ENCODE peak calls at places on chromosomes 3 and 15, in nine cellular contexts. C, F, O, L, U, I, S, Y and T are unnamed samples. For H3K27me3, the result is how much of the 10 kb centered on the place peaks cover.

GRCh38 chr3:60841355-60841754 is 409.9 kb downstream of the FHIT start:
- DNase-seq in C (peak), F (peak), O (no peak), L (no peak), U (no peak), I (no peak), S (no peak), Y (no peak), T (peak)

GRCh38 chr3:164451083-164451910 is 627.0 kb downstream of the SI start:
- DNase-seq in C (no peak), F (no peak), O (peak), L (peak), U (no peak), I (no peak), S (peak), Y (no peak), T (peak)

GRCh38 chr3:44562147-44562546 is 7.2 kb downstream of the ZKSCAN7 start:
- DNase-seq in C (no peak), F (no peak), O (no peak), L (no peak), U (no peak), I (no peak), S (no peak), Y (no peak), T (no peak)

GRCh38 chr3:141708367-141708766 is 29.7 kb upstream of the RNF7 start:
- DNase-seq in C (no peak), F (no peak), O (no peak), L (no peak), U (peak), I (no peak), S (no peak), Y (no peak), T (no peak)

GRCh38 chr3:12588674-12589054 is 31.8 kb downstream of the MKRN2 start:
- DNase-seq in C (no peak), F (no peak), O (no peak), L (no peak), U (no peak), I (no peak), S (no peak), Y (no peak), T (no peak)

GRCh38 chr15:64333986-64334385 is 22.0 kb downstream of the CSNK1G1 start:
- DNase-seq in C (no peak), F (no peak), O (no peak), L (no peak), U (peak), I (no peak), S (no peak), Y (no peak), T (no peak)

GRCh38 chr3:183883291-183884096 is 1.2 kb downstream of the PARL start:
- DNase-seq in C (no peak), F (no peak), O (no peak), L (no peak), U (no peak), I (no peak), S (no peak), Y (peak), T (no peak)

GRCh38 chr15:25846377-25846776 is 16.8 kb downstream of the ATP10A start:
- DNase-seq in C (no peak), F (no peak), O (no peak), L (no peak), U (no peak), I (no peak), S (no peak), Y (no peak), T (no peak)

GRCh38 chr3:152943645-152944044 is 108.7 kb downstream of the P2RY1 start:
- DNase-seq in C (peak), F (no peak), O (no peak), L (no peak), U (no peak), I (no peak), S (no peak), Y (peak), T (no peak)

GRCh38 chr3:24591661-24592555 is 97.3 kb upstream of the THRB start:
- DNase-seq in C (peak), F (no peak), O (no peak), L (no peak), U (no peak), I (no peak), S (no peak), Y (no peak), T (peak)

GRCh38 chr3:158770254-158771017 is 31.4 kb upstream of the MFSD1 start:
- DNase-seq in C (peak), F (no peak), O (no peak), L (no peak), U (peak), I (no peak), S (no peak), Y (peak), T (peak)

GRCh38 chr3:18740631-18741583 is 315.8 kb upstream of the SATB1 start:
- DNase-seq in C (no peak), F (no peak), O (no peak), L (no peak), U (no peak), I (peak), S (no peak), Y (no peak), T (no peak)

GRCh38 chr3:104908761-104909160 is 457.9 kb upstream of the ALCAM start:
- DNase-seq in C (peak), F (no peak), O (no peak), L (no peak), U (no peak), I (no peak), S (no peak), Y (no peak), T (peak)

GRCh38 chr3:172147113-172147818 is 107.9 kb downstream of the FNDC3B start:
- DNase-seq in C (no peak), F (no peak), O (no peak), L (no peak), U (no peak), I (no peak), S (no peak), Y (no peak), T (no peak)

GRCh38 chr15:65829150-65829764 is 37.2 kb upstream of the DENND4A start:
- DNase-seq in C (peak), F (peak), O (no peak), L (no peak), U (peak), I (no peak), S (no peak), Y (peak), T (no peak)
- TF ChIP-seq CTCF in C (peak), F (peak), O (peak), L (no peak), U (peak), I (peak), S (no peak), Y (peak), T (peak)

GRCh38 chr3:128788268-128788869 is 62.4 kb downstream of the RAB7A start:
- DNase-seq in C (no peak), F (no peak), O (no peak), L (no peak), U (no peak), I (no peak), S (no peak), Y (no peak), T (no peak)
- H3K27ac ChIP-seq in C (peak), F (no peak), O (no peak), L (no peak), U (no peak), I (peak), S (no peak), Y (no peak), T (no peak)

GRCh38 chr15:62164500-62165028 is 521 bp downstream of the C2CD4B start:
- DNase-seq in C (no peak), F (no peak), O (no peak), L (no peak), U (no peak), I (no peak), S (no peak), Y (no peak), T (no peak)
- H3K27me3 ChIP-seq in C (under half), F (under half), O (under half), L (half or more), U (half or more), I (under half), S (under half), Y (under half), T (under half)

GRCh38 chr3:197501879-197502620 is 53.7 kb downstream of the BDH1 start:
- DNase-seq in C (peak), F (peak), O (no peak), L (no peak), U (peak), I (peak), S (no peak), Y (peak), T (no peak)
- TF ChIP-seq CTCF in C (peak), F (peak), O (no peak), L (peak), U (peak), I (peak), S (no peak), Y (peak), T (peak)

GRCh38 chr3:69791919-69792399 is 52.7 kb downstream of the MITF start:
- DNase-seq in C (peak), F (no peak), O (no peak), L (no peak), U (peak), I (no peak), S (no peak), Y (peak), T (peak)
- H3K27ac ChIP-seq in C (no peak), F (no peak), O (peak), L (peak), U (peak), I (no peak), S (peak), Y (peak), T (peak)